ENCODE peak calls at places on chromosomes 12 and 14, in four cellular contexts. V is K562, B is GM12878, F is HepG2. K is an unnamed sample.

GRCh38 chr12:20492251-20492728 is 124.0 kb downstream of the PDE3A start:
- DNase-seq in V (no peak), B (peak), F (no peak), K (no peak)

GRCh38 chr12:107372229-107372658 is 278.9 kb upstream of the CRY1 start:
- DNase-seq in B (no peak), F (no peak), V (no peak), K (no peak)

GRCh38 chr12:26523708-26524150 is 309.3 kb downstream of the ITPR2 start:
- DNase-seq in B (no peak), V (no peak), F (no peak), K (no peak)

GRCh38 chr12:12916135-12916956 is 25.0 kb downstream of the GPRC5A start:
- DNase-seq in B (no peak), V (peak), F (peak), K (peak)

GRCh38 chr14:35317820-35318219 is 25.6 kb downstream of the PSMA6 start:
- DNase-seq in F (no peak), V (no peak), B (no peak), K (no peak)

GRCh38 chr14:96072076-96072475 is 32.9 kb downstream of the C14orf132 start:
- DNase-seq in F (no peak), V (no peak), B (no peak), K (no peak)

GRCh38 chr12:68815232-68815927 is 7.4 kb downstream of the MDM2 start:
- DNase-seq in B (no peak), V (no peak), F (no peak), K (no peak)

GRCh38 chr12:88339966-88340365 is 197.9 kb downstream of the TMTC3 start:
- DNase-seq in F (no peak), B (no peak), V (no peak), K (no peak)

GRCh38 chr14:36971263-36971855 is 201.0 kb downstream of the SLC25A21 start:
- DNase-seq in F (no peak), V (peak), B (no peak), K (no peak)

GRCh38 chr14:77302926-77303325 is 17.8 kb downstream of the POMT2 start:
- DNase-seq in F (peak), V (peak), B (no peak), K (no peak)

GRCh38 chr12:106766393-106766826 is 8.1 kb upstream of the RIC8B start:
- DNase-seq in V (no peak), B (no peak), F (no peak), K (no peak)

GRCh38 chr12:34406228-34406995 is 384.1 kb downstream of the ALG10 start:
- DNase-seq in B (no peak), V (no peak), F (no peak), K (peak)

GRCh38 chr12:11653215-11653753 is 3.8 kb downstream of the ETV6 start:
- DNase-seq in V (no peak), F (no peak), B (peak), K (no peak)

GRCh38 chr12:117901631-117902030 is 67.2 kb downstream of the KSR2 start:
- DNase-seq in B (no peak), F (no peak), V (no peak), K (no peak)

GRCh38 chr14:24094839-24095195 is 706 bp downstream of the PCK2 start:
- DNase-seq in F (no peak), B (no peak), V (no peak), K (no peak)

GRCh38 chr12:63445266-63445665 is 223.0 kb downstream of the DPY19L2 start:
- DNase-seq in F (no peak), V (no peak), B (no peak), K (no peak)

GRCh38 chr14:81062380-81062779 is 107.0 kb downstream of the TSHR start:
- DNase-seq in B (no peak), F (no peak), V (no peak), K (no peak)

GRCh38 chr12:105992849-105993740 is 145.7 kb downstream of the NUAK1 start:
- DNase-seq in B (no peak), F (no peak), V (no peak), K (no peak)

GRCh38 chr12:99087278-99087677 is 442.2 kb downstream of the APAF1 start:
- DNase-seq in B (no peak), F (no peak), V (no peak), K (no peak)

GRCh38 chr14:55780156-55780946 is 200.3 kb downstream of the KTN1 start:
- DNase-seq in F (no peak), V (no peak), B (no peak), K (no peak)

GRCh38 chr12:118188690-118189371 is 52.9 kb downstream of the PEBP1 start:
- DNase-seq in V (no peak), B (no peak), F (no peak), K (no peak)

GRCh38 chr14:103016594-103016993 is 40.8 kb downstream of the CDC42BPB start:
- DNase-seq in F (no peak), V (no peak), B (no peak), K (no peak)

GRCh38 chr12:88207921-88208640 is 66.0 kb downstream of the TMTC3 start:
- DNase-seq in B (no peak), F (no peak), V (no peak), K (no peak)

GRCh38 chr12:29287622-29288021 is 93.3 kb downstream of the ERGIC2 start:
- DNase-seq in F (no peak), V (no peak), B (no peak), K (no peak)

GRCh38 chr12:57258977-57259970 is 8.3 kb upstream of the STAC3 start:
- DNase-seq in V (no peak), B (no peak), F (no peak), K (no peak)

GRCh38 chr14:22824711-22825359 is 4.9 kb upstream of the MRPL52 start:
- DNase-seq in F (peak), V (peak), B (no peak), K (no peak)

GRCh38 chr14:22314183-22314820 is 274.7 kb downstream of the DAD1 start:
- DNase-seq in V (peak), F (peak), B (peak), K (peak)

GRCh38 chr14:98769326-98769725 is 502.7 kb downstream of the BCL11B start:
- DNase-seq in B (no peak), V (no peak), F (no peak), K (no peak)

GRCh38 chr12:55932546-55932919 is 1.6 kb downstream of the DGKA start:
- DNase-seq in V (no peak), B (no peak), F (no peak), K (no peak)

GRCh38 chr14:42192659-42193425 is 586.2 kb downstream of the LRFN5 start:
- DNase-seq in F (no peak), B (no peak), V (no peak), K (no peak)

GRCh38 chr12:85278598-85279448 is 1.2 kb upstream of the ALX1 start:
- DNase-seq in B (no peak), V (no peak), F (no peak), K (no peak)

GRCh38 chr12:85280138-85280983 is at the start of gene ALX1:
- DNase-seq in B (no peak), V (no peak), F (no peak), K (peak)

GRCh38 chr12:85280984-85281946 is 1.2 kb downstream of the ALX1 start:
- DNase-seq in V (no peak), F (no peak), B (no peak), K (no peak)

GRCh38 chr12:85277900-85278597 is 2.0 kb upstream of the ALX1 start:
- DNase-seq in B (no peak), V (no peak), F (no peak), K (no peak)

GRCh38 chr12:85279449-85280137 is 427 bp upstream of the ALX1 start:
- DNase-seq in V (no peak), B (no peak), F (no peak), K (peak)
- TF ChIP-seq BHLHE40 in V (no peak), B (no peak), F (no peak), K (no peak)

GRCh38 chr12:110549716-110550115 is 33.4 kb downstream of the PPTC7 start:
- DNase-seq in V (no peak), F (no peak), B (no peak), K (no peak)

GRCh38 chr12:110548678-110549077 is 34.4 kb downstream of the PPTC7 start:
- DNase-seq in F (no peak), V (no peak), B (no peak), K (no peak)

GRCh38 chr12:110554184-110554583 is 28.9 kb downstream of the PPTC7 start:
- DNase-seq in F (no peak), B (no peak), V (no peak), K (no peak)

GRCh38 chr12:110547090-110547489 is 36.0 kb downstream of the PPTC7 start:
- DNase-seq in V (no peak), B (no peak), F (no peak), K (no peak)

GRCh38 chr12:110550981-110551380 is 32.1 kb downstream of the PPTC7 start:
- DNase-seq in B (no peak), V (no peak), F (no peak), K (no peak)
- TF ChIP-seq TARDBP in B (no peak), V (no peak), F (no peak), K (no peak)

GRCh38 chr14:49593016-49593415 is 5.7 kb upstream of the LRR1 start:
- DNase-seq in V (no peak), F (no peak), B (no peak), K (no peak)
- TF ChIP-seq BHLHE40 in V (no peak), F (no peak), B (no peak), K (no peak)

GRCh38 chr12:1618489-1618888 is 10.5 kb upstream of the WNT5B start:
- DNase-seq in F (no peak), V (peak), B (no peak), K (no peak)
- TF ChIP-seq TARDBP in F (no peak), V (no peak), B (no peak), K (no peak)

GRCh38 chr12:27779416-27779815 is 617 bp upstream of the KLHL42 start:
- DNase-seq in B (no peak), V (no peak), F (peak), K (peak)
- TF ChIP-seq BHLHE40 in B (no peak), V (no peak), F (no peak), K (no peak)

GRCh38 chr12:1822699-1823098 is 2.3 kb downstream of the LRTM2 start:
- DNase-seq in V (no peak), B (no peak), F (no peak), K (no peak)

GRCh38 chr12:1820191-1820599 is at the start of gene LRTM2:
- DNase-seq in B (no peak), V (no peak), F (no peak), K (no peak)

GRCh38 chr12:1823237-1823636 is 2.9 kb downstream of the LRTM2 start:
- DNase-seq in V (no peak), F (no peak), B (no peak), K (no peak)

GRCh38 chr12:1819050-1819449 is 1.3 kb upstream of the LRTM2 start:
- DNase-seq in F (no peak), V (no peak), B (no peak), K (no peak)

DNA sequence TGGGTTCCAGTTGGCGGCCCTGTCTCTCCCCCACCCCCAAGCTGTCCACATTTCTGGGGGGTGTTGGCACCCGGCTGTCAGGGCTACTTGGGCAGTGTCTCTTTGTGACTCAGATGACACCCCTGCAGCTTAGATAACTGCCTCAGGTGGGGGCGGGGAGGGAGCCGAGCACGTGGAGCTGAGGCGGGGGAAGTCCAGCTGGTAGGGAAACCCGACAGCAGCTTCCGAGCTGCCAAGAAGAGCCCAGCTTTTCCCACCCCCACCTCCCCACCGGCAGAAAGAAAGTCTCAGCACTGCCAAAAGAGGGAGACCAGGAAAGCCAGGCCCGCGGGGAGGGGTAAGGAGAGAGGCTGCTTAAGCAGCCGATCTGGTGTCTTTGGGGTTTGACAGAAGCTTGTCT is 1.4 kb downstream of the LRTM2 start:
- DNase-seq in B (no peak), V (no peak), F (no peak), K (no peak)
- TF ChIP-seq TARDBP in B (no peak), V (no peak), F (no peak), K (no peak)

K was measured in HEK293T.